ENCODE peak calls at places on chromosomes 13 and 19, in ten cellular contexts. F, I, N, H, L, K, O, P, J and U are unnamed samples.
A peak's percentile ranks its signal among the peaks of the same experiment; 100 is the strongest.

GRCh38 chr19:18204394-18205179 is 745 bp upstream of the RAB3A start:
- DNase-seq in O (no peak), N (no peak), L (peak; percentile 31), I (no peak), P (no peak), K (peak; percentile 70), F (no peak), J (no peak), H (peak; percentile 63), U (peak; percentile 76)

GRCh38 chr19:43447655-43448054 is 17.8 kb downstream of the LYPD3 start:
- DNase-seq in P (no peak), F (no peak), K (no peak), I (no peak), O (no peak), L (no peak), H (no peak), N (no peak), J (no peak), U (no peak)

GRCh38 chr19:5293607-5294089 is 47.0 kb downstream of the PTPRS start:
- DNase-seq in F (no peak), I (peak; percentile 41), K (no peak), O (no peak), H (no peak), P (peak; percentile 55), L (peak; percentile 48), N (no peak), J (peak; percentile 70), U (peak; percentile 1)

GRCh38 chr13:51355217-51355616 is 15.7 kb downstream of the SERPINE3 start:
- DNase-seq in F (no peak), I (no peak), K (no peak), L (no peak), J (no peak), O (no peak), P (no peak), H (no peak), N (no peak), U (no peak)

GRCh38 chr19:40681039-40681438 is 9.4 kb downstream of the NUMBL start:
- DNase-seq in N (no peak), O (no peak), P (no peak), H (no peak), F (no peak), K (no peak), J (no peak), I (no peak), L (no peak), U (no peak)

GRCh38 chr13:114095486-114095885 is 36.9 kb downstream of the RASA3 start:
- DNase-seq in K (no peak), F (no peak), P (no peak), O (no peak), L (no peak), I (no peak), J (no peak), N (no peak), H (no peak), U (no peak)

GRCh38 chr19:459724-460511 is 915 bp downstream of the SHC2 start:
- DNase-seq in J (peak; percentile 37), F (no peak), P (peak; percentile 47), I (peak; percentile 20), O (no peak), N (no peak), L (peak; percentile 66), H (no peak), K (no peak), U (no peak)

GRCh38 chr19:35253316-35254286 is 4.8 kb downstream of the LSR start:
- DNase-seq in F (no peak), P (no peak), I (no peak), L (no peak), K (peak; percentile 9), O (no peak), H (no peak), N (no peak), J (no peak), U (no peak)

GRCh38 chr19:45471116-45471865 is 3.5 kb downstream of the FOSB start:
- DNase-seq in F (no peak), I (peak; percentile 57), J (no peak), H (no peak), L (no peak), K (no peak), P (peak; percentile 42), N (no peak), O (no peak), U (no peak)